ENCODE peak calls at places on chromosomes 3 and 15, in seven cellular contexts. One of them, this sample, is unnamed.
A peak's percentile ranks its signal among the peaks of the same experiment; 100 is the strongest.

GRCh38 chr15:66564136-66565041 is 1.4 kb downstream of the LCTL start:
- DNase-seq in CD8-positive, alpha-beta memory T cell: no peak
- DNase-seq in T follicular helper cell: no peak
- DNase-seq in ovary: no peak
- DNase-seq in T47D: no peak
- DNase-seq in heart right ventricle: no peak
- DNase-seq in activated T-helper 1 cell treated with anti-CD3 and anti-CD28 coated beads, Interleukin-12 subunit alpha, Interleukin-12 subunit beta, Interleukin-2, Interleukin-4 antibody, amounts not matched to agents 30 ng/mL and 10 ng/mL and 1 ng/mL, durations not matched to agents 14 hours and 24 hours and 36 hours: no peak
- DNase-seq in this sample: no peak

GRCh38 chr3:24259901-24260512 is 234.6 kb downstream of the THRB start:
- DNase-seq in ovary: no peak
- DNase-seq in CD8-positive, alpha-beta memory T cell: no peak
- DNase-seq in activated T-helper 1 cell treated with anti-CD3 and anti-CD28 coated beads, Interleukin-12 subunit alpha, Interleukin-12 subunit beta, Interleukin-2, Interleukin-4 antibody, amounts not matched to agents 30 ng/mL and 10 ng/mL and 1 ng/mL, durations not matched to agents 14 hours and 24 hours and 36 hours: no peak
- DNase-seq in T follicular helper cell: no peak
- DNase-seq in T47D: no peak
- DNase-seq in heart right ventricle: no peak
- DNase-seq in this sample: no peak

GRCh38 chr3:177545964-177546363 is 348.7 kb upstream of the TBL1XR1 start:
- DNase-seq in T47D: no peak
- DNase-seq in T follicular helper cell: no peak
- DNase-seq in heart right ventricle: no peak
- DNase-seq in activated T-helper 1 cell treated with anti-CD3 and anti-CD28 coated beads, Interleukin-12 subunit alpha, Interleukin-12 subunit beta, Interleukin-2, Interleukin-4 antibody, amounts not matched to agents 30 ng/mL and 10 ng/mL and 1 ng/mL, durations not matched to agents 14 hours and 24 hours and 36 hours: no peak
- DNase-seq in CD8-positive, alpha-beta memory T cell: no peak
- DNase-seq in ovary: no peak
- DNase-seq in this sample: no peak

GRCh38 chr3:100526613-100527346 is 34.4 kb downstream of the TMEM45A start:
- DNase-seq in heart right ventricle: no peak
- DNase-seq in T follicular helper cell: no peak
- DNase-seq in activated T-helper 1 cell treated with anti-CD3 and anti-CD28 coated beads, Interleukin-12 subunit alpha, Interleukin-12 subunit beta, Interleukin-2, Interleukin-4 antibody, amounts not matched to agents 30 ng/mL and 10 ng/mL and 1 ng/mL, durations not matched to agents 14 hours and 24 hours and 36 hours: no peak
- DNase-seq in ovary: no peak
- DNase-seq in CD8-positive, alpha-beta memory T cell: no peak
- DNase-seq in T47D: no peak
- DNase-seq in this sample: no peak

GRCh38 chr15:66390670-66391069 is 4.0 kb downstream of the MAP2K1 start:
- DNase-seq in heart right ventricle: no peak
- DNase-seq in T follicular helper cell: no peak
- DNase-seq in activated T-helper 1 cell treated with anti-CD3 and anti-CD28 coated beads, Interleukin-12 subunit alpha, Interleukin-12 subunit beta, Interleukin-2, Interleukin-4 antibody, amounts not matched to agents 30 ng/mL and 10 ng/mL and 1 ng/mL, durations not matched to agents 14 hours and 24 hours and 36 hours: peak; percentile 23
- DNase-seq in ovary: no peak
- DNase-seq in CD8-positive, alpha-beta memory T cell: peak; percentile 29
- DNase-seq in T47D: no peak
- DNase-seq in this sample: no peak

GRCh38 chr15:98017150-98017964 is 56.9 kb downstream of the ARRDC4 start:
- DNase-seq in T follicular helper cell: no peak
- DNase-seq in T47D: no peak
- DNase-seq in heart right ventricle: no peak
- DNase-seq in CD8-positive, alpha-beta memory T cell: no peak
- DNase-seq in activated T-helper 1 cell treated with anti-CD3 and anti-CD28 coated beads, Interleukin-12 subunit alpha, Interleukin-12 subunit beta, Interleukin-2, Interleukin-4 antibody, amounts not matched to agents 30 ng/mL and 10 ng/mL and 1 ng/mL, durations not matched to agents 14 hours and 24 hours and 36 hours: no peak
- DNase-seq in ovary: no peak
- DNase-seq in this sample: no peak

GRCh38 chr3:35393916-35394315 is 245.4 kb upstream of the ARPP21 start:
- DNase-seq in CD8-positive, alpha-beta memory T cell: no peak
- DNase-seq in activated T-helper 1 cell treated with anti-CD3 and anti-CD28 coated beads, Interleukin-12 subunit alpha, Interleukin-12 subunit beta, Interleukin-2, Interleukin-4 antibody, amounts not matched to agents 30 ng/mL and 10 ng/mL and 1 ng/mL, durations not matched to agents 14 hours and 24 hours and 36 hours: no peak
- DNase-seq in heart right ventricle: no peak
- DNase-seq in T follicular helper cell: no peak
- DNase-seq in T47D: peak; percentile 50
- DNase-seq in ovary: no peak
- DNase-seq in this sample: no peak

GRCh38 chr15:46080018-46080417 is 445.2 kb downstream of the SQOR start:
- DNase-seq in CD8-positive, alpha-beta memory T cell: no peak
- DNase-seq in activated T-helper 1 cell treated with anti-CD3 and anti-CD28 coated beads, Interleukin-12 subunit alpha, Interleukin-12 subunit beta, Interleukin-2, Interleukin-4 antibody, amounts not matched to agents 30 ng/mL and 10 ng/mL and 1 ng/mL, durations not matched to agents 14 hours and 24 hours and 36 hours: no peak
- DNase-seq in T47D: no peak
- DNase-seq in heart right ventricle: no peak
- DNase-seq in ovary: no peak
- DNase-seq in T follicular helper cell: no peak
- DNase-seq in this sample: no peak

GRCh38 chr15:66214236-66214635 is 39.3 kb downstream of the MEGF11 start:
- DNase-seq in heart right ventricle: no peak
- DNase-seq in CD8-positive, alpha-beta memory T cell: no peak
- DNase-seq in T47D: no peak
- DNase-seq in ovary: no peak
- DNase-seq in activated T-helper 1 cell treated with anti-CD3 and anti-CD28 coated beads, Interleukin-12 subunit alpha, Interleukin-12 subunit beta, Interleukin-2, Interleukin-4 antibody, amounts not matched to agents 30 ng/mL and 10 ng/mL and 1 ng/mL, durations not matched to agents 14 hours and 24 hours and 36 hours: no peak
- DNase-seq in T follicular helper cell: no peak
- DNase-seq in this sample: no peak

GRCh38 chr3:140023616-140024530 is 88.9 kb downstream of the CLSTN2 start:
- DNase-seq in activated T-helper 1 cell treated with anti-CD3 and anti-CD28 coated beads, Interleukin-12 subunit alpha, Interleukin-12 subunit beta, Interleukin-2, Interleukin-4 antibody, amounts not matched to agents 30 ng/mL and 10 ng/mL and 1 ng/mL, durations not matched to agents 14 hours and 24 hours and 36 hours: no peak
- DNase-seq in T follicular helper cell: no peak
- DNase-seq in CD8-positive, alpha-beta memory T cell: no peak
- DNase-seq in T47D: no peak
- DNase-seq in heart right ventricle: no peak
- DNase-seq in ovary: peak; percentile 61
- DNase-seq in this sample: no peak

GRCh38 chr3:142597898-142598297 is 1.7 kb downstream of the PLS1 start:
- DNase-seq in ovary: no peak
- DNase-seq in activated T-helper 1 cell treated with anti-CD3 and anti-CD28 coated beads, Interleukin-12 subunit alpha, Interleukin-12 subunit beta, Interleukin-2, Interleukin-4 antibody, amounts not matched to agents 30 ng/mL and 10 ng/mL and 1 ng/mL, durations not matched to agents 14 hours and 24 hours and 36 hours: no peak
- DNase-seq in heart right ventricle: no peak
- DNase-seq in T follicular helper cell: no peak
- DNase-seq in T47D: peak; percentile 28
- DNase-seq in CD8-positive, alpha-beta memory T cell: no peak
- DNase-seq in this sample: no peak

GRCh38 chr3:82883072-82883471 is 1121.6 kb upstream of the GBE1 start:
- DNase-seq in T follicular helper cell: no peak
- DNase-seq in CD8-positive, alpha-beta memory T cell: no peak
- DNase-seq in T47D: no peak
- DNase-seq in heart right ventricle: no peak
- DNase-seq in ovary: no peak
- DNase-seq in activated T-helper 1 cell treated with anti-CD3 and anti-CD28 coated beads, Interleukin-12 subunit alpha, Interleukin-12 subunit beta, Interleukin-2, Interleukin-4 antibody, amounts not matched to agents 30 ng/mL and 10 ng/mL and 1 ng/mL, durations not matched to agents 14 hours and 24 hours and 36 hours: no peak
- DNase-seq in this sample: no peak

GRCh38 chr3:49563766-49564165 is 9.5 kb downstream of the BSN start:
- DNase-seq in ovary: no peak
- DNase-seq in T47D: no peak
- DNase-seq in heart right ventricle: no peak
- DNase-seq in T follicular helper cell: no peak
- DNase-seq in activated T-helper 1 cell treated with anti-CD3 and anti-CD28 coated beads, Interleukin-12 subunit alpha, Interleukin-12 subunit beta, Interleukin-2, Interleukin-4 antibody, amounts not matched to agents 30 ng/mL and 10 ng/mL and 1 ng/mL, durations not matched to agents 14 hours and 24 hours and 36 hours: no peak
- DNase-seq in CD8-positive, alpha-beta memory T cell: no peak
- DNase-seq in this sample: no peak

GRCh38 chr3:147378186-147378503 is 28.2 kb downstream of the ZIC4 start:
- DNase-seq in activated T-helper 1 cell treated with anti-CD3 and anti-CD28 coated beads, Interleukin-12 subunit alpha, Interleukin-12 subunit beta, Interleukin-2, Interleukin-4 antibody, amounts not matched to agents 30 ng/mL and 10 ng/mL and 1 ng/mL, durations not matched to agents 14 hours and 24 hours and 36 hours: no peak
- DNase-seq in T47D: no peak
- DNase-seq in ovary: no peak
- DNase-seq in T follicular helper cell: no peak
- DNase-seq in CD8-positive, alpha-beta memory T cell: no peak
- DNase-seq in heart right ventricle: no peak
- DNase-seq in this sample: no peak

GRCh38 chr15:60795889-60796288 is 316.9 kb upstream of the ICE2 start:
- DNase-seq in CD8-positive, alpha-beta memory T cell: no peak
- DNase-seq in activated T-helper 1 cell treated with anti-CD3 and anti-CD28 coated beads, Interleukin-12 subunit alpha, Interleukin-12 subunit beta, Interleukin-2, Interleukin-4 antibody, amounts not matched to agents 30 ng/mL and 10 ng/mL and 1 ng/mL, durations not matched to agents 14 hours and 24 hours and 36 hours: no peak
- DNase-seq in T follicular helper cell: no peak
- DNase-seq in T47D: no peak
- DNase-seq in heart right ventricle: no peak
- DNase-seq in ovary: no peak
- DNase-seq in this sample: no peak

GRCh38 chr3:145623349-145623748 is 537.6 kb downstream of the PLOD2 start:
- DNase-seq in heart right ventricle: no peak
- DNase-seq in activated T-helper 1 cell treated with anti-CD3 and anti-CD28 coated beads, Interleukin-12 subunit alpha, Interleukin-12 subunit beta, Interleukin-2, Interleukin-4 antibody, amounts not matched to agents 30 ng/mL and 10 ng/mL and 1 ng/mL, durations not matched to agents 14 hours and 24 hours and 36 hours: no peak
- DNase-seq in ovary: no peak
- DNase-seq in CD8-positive, alpha-beta memory T cell: no peak
- DNase-seq in T follicular helper cell: no peak
- DNase-seq in T47D: no peak
- DNase-seq in this sample: no peak

GRCh38 chr15:74616020-74616939 is 644 bp downstream of the CLK3 start:
- DNase-seq in T47D: peak; percentile 84
- DNase-seq in T follicular helper cell: peak; percentile 73
- DNase-seq in heart right ventricle: peak; percentile 87
- DNase-seq in CD8-positive, alpha-beta memory T cell: peak; percentile 67
- DNase-seq in ovary: peak; percentile 83
- DNase-seq in activated T-helper 1 cell treated with anti-CD3 and anti-CD28 coated beads, Interleukin-12 subunit alpha, Interleukin-12 subunit beta, Interleukin-2, Interleukin-4 antibody, amounts not matched to agents 30 ng/mL and 10 ng/mL and 1 ng/mL, durations not matched to agents 14 hours and 24 hours and 36 hours: peak; percentile 34
- DNase-seq in this sample: no peak

GRCh38 chr3:14565791-14566588 is 25.8 kb upstream of the GRIP2 start:
- DNase-seq in T follicular helper cell: no peak
- DNase-seq in ovary: no peak
- DNase-seq in activated T-helper 1 cell treated with anti-CD3 and anti-CD28 coated beads, Interleukin-12 subunit alpha, Interleukin-12 subunit beta, Interleukin-2, Interleukin-4 antibody, amounts not matched to agents 30 ng/mL and 10 ng/mL and 1 ng/mL, durations not matched to agents 14 hours and 24 hours and 36 hours: no peak
- DNase-seq in CD8-positive, alpha-beta memory T cell: no peak
- DNase-seq in heart right ventricle: no peak
- DNase-seq in T47D: no peak
- DNase-seq in this sample: no peak

GRCh38 chr3:63908081-63908736 is 4.0 kb downstream of the SCAANT1 start:
- DNase-seq in T47D: peak; percentile 26
- DNase-seq in T follicular helper cell: no peak
- DNase-seq in ovary: no peak
- DNase-seq in CD8-positive, alpha-beta memory T cell: no peak
- DNase-seq in heart right ventricle: no peak
- DNase-seq in activated T-helper 1 cell treated with anti-CD3 and anti-CD28 coated beads, Interleukin-12 subunit alpha, Interleukin-12 subunit beta, Interleukin-2, Interleukin-4 antibody, amounts not matched to agents 30 ng/mL and 10 ng/mL and 1 ng/mL, durations not matched to agents 14 hours and 24 hours and 36 hours: no peak
- DNase-seq in this sample: no peak

GRCh38 chr15:29736745-29737023 is 85.6 kb downstream of the TJP1 start:
- DNase-seq in CD8-positive, alpha-beta memory T cell: no peak
- DNase-seq in T follicular helper cell: no peak
- DNase-seq in heart right ventricle: peak; percentile 15
- DNase-seq in ovary: no peak
- DNase-seq in T47D: no peak
- DNase-seq in activated T-helper 1 cell treated with anti-CD3 and anti-CD28 coated beads, Interleukin-12 subunit alpha, Interleukin-12 subunit beta, Interleukin-2, Interleukin-4 antibody, amounts not matched to agents 30 ng/mL and 10 ng/mL and 1 ng/mL, durations not matched to agents 14 hours and 24 hours and 36 hours: no peak
- DNase-seq in this sample: no peak

GRCh38 chr15:33182278-33182905 is 12.1 kb downstream of the FMN1 start:
- DNase-seq in activated T-helper 1 cell treated with anti-CD3 and anti-CD28 coated beads, Interleukin-12 subunit alpha, Interleukin-12 subunit beta, Interleukin-2, Interleukin-4 antibody, amounts not matched to agents 30 ng/mL and 10 ng/mL and 1 ng/mL, durations not matched to agents 14 hours and 24 hours and 36 hours: no peak
- DNase-seq in CD8-positive, alpha-beta memory T cell: no peak
- DNase-seq in ovary: no peak
- DNase-seq in T follicular helper cell: no peak
- DNase-seq in T47D: no peak
- DNase-seq in heart right ventricle: no peak
- DNase-seq in this sample: no peak

GRCh38 chr15:25792128-25792527 is 71.0 kb downstream of the ATP10A start:
- DNase-seq in T47D: no peak
- DNase-seq in CD8-positive, alpha-beta memory T cell: no peak
- DNase-seq in activated T-helper 1 cell treated with anti-CD3 and anti-CD28 coated beads, Interleukin-12 subunit alpha, Interleukin-12 subunit beta, Interleukin-2, Interleukin-4 antibody, amounts not matched to agents 30 ng/mL and 10 ng/mL and 1 ng/mL, durations not matched to agents 14 hours and 24 hours and 36 hours: no peak
- DNase-seq in heart right ventricle: no peak
- DNase-seq in T follicular helper cell: no peak
- DNase-seq in ovary: no peak
- DNase-seq in this sample: no peak

GRCh38 chr15:39539973-39540558 is 40.8 kb upstream of the THBS1 start:
- DNase-seq in T47D: no peak
- DNase-seq in T follicular helper cell: no peak
- DNase-seq in heart right ventricle: no peak
- DNase-seq in CD8-positive, alpha-beta memory T cell: no peak
- DNase-seq in activated T-helper 1 cell treated with anti-CD3 and anti-CD28 coated beads, Interleukin-12 subunit alpha, Interleukin-12 subunit beta, Interleukin-2, Interleukin-4 antibody, amounts not matched to agents 30 ng/mL and 10 ng/mL and 1 ng/mL, durations not matched to agents 14 hours and 24 hours and 36 hours: no peak
- DNase-seq in ovary: no peak
- DNase-seq in this sample: no peak

GRCh38 chr3:37968232-37968631 is 22.4 kb upstream of the VILL start:
- DNase-seq in T follicular helper cell: no peak
- DNase-seq in activated T-helper 1 cell treated with anti-CD3 and anti-CD28 coated beads, Interleukin-12 subunit alpha, Interleukin-12 subunit beta, Interleukin-2, Interleukin-4 antibody, amounts not matched to agents 30 ng/mL and 10 ng/mL and 1 ng/mL, durations not matched to agents 14 hours and 24 hours and 36 hours: no peak
- DNase-seq in T47D: no peak
- DNase-seq in ovary: no peak
- DNase-seq in CD8-positive, alpha-beta memory T cell: no peak
- DNase-seq in heart right ventricle: no peak
- DNase-seq in this sample: no peak

GRCh38 chr15:35013370-35013769 is 25.3 kb upstream of the ZNF770 start:
- DNase-seq in ovary: no peak
- DNase-seq in activated T-helper 1 cell treated with anti-CD3 and anti-CD28 coated beads, Interleukin-12 subunit alpha, Interleukin-12 subunit beta, Interleukin-2, Interleukin-4 antibody, amounts not matched to agents 30 ng/mL and 10 ng/mL and 1 ng/mL, durations not matched to agents 14 hours and 24 hours and 36 hours: no peak
- DNase-seq in heart right ventricle: no peak
- DNase-seq in T follicular helper cell: no peak
- DNase-seq in T47D: no peak
- DNase-seq in CD8-positive, alpha-beta memory T cell: no peak
- DNase-seq in this sample: no peak

GRCh38 chr15:27123808-27124207 is 152.8 kb downstream of the GABRG3 start:
- DNase-seq in T follicular helper cell: no peak
- DNase-seq in heart right ventricle: no peak
- DNase-seq in T47D: no peak
- DNase-seq in ovary: no peak
- DNase-seq in activated T-helper 1 cell treated with anti-CD3 and anti-CD28 coated beads, Interleukin-12 subunit alpha, Interleukin-12 subunit beta, Interleukin-2, Interleukin-4 antibody, amounts not matched to agents 30 ng/mL and 10 ng/mL and 1 ng/mL, durations not matched to agents 14 hours and 24 hours and 36 hours: no peak
- DNase-seq in CD8-positive, alpha-beta memory T cell: no peak
- DNase-seq in this sample: no peak

GRCh38 chr3:85208650-85209049 is 249.9 kb downstream of the CADM2 start:
- DNase-seq in ovary: no peak
- DNase-seq in heart right ventricle: no peak
- DNase-seq in T47D: no peak
- DNase-seq in CD8-positive, alpha-beta memory T cell: no peak
- DNase-seq in T follicular helper cell: no peak
- DNase-seq in activated T-helper 1 cell treated with anti-CD3 and anti-CD28 coated beads, Interleukin-12 subunit alpha, Interleukin-12 subunit beta, Interleukin-2, Interleukin-4 antibody, amounts not matched to agents 30 ng/mL and 10 ng/mL and 1 ng/mL, durations not matched to agents 14 hours and 24 hours and 36 hours: no peak
- DNase-seq in this sample: no peak

GRCh38 chr15:31374986-31375385 is 48.4 kb downstream of the KLF13 start:
- DNase-seq in T47D: no peak
- DNase-seq in ovary: peak; percentile 8
- DNase-seq in T follicular helper cell: no peak
- DNase-seq in activated T-helper 1 cell treated with anti-CD3 and anti-CD28 coated beads, Interleukin-12 subunit alpha, Interleukin-12 subunit beta, Interleukin-2, Interleukin-4 antibody, amounts not matched to agents 30 ng/mL and 10 ng/mL and 1 ng/mL, durations not matched to agents 14 hours and 24 hours and 36 hours: no peak
- DNase-seq in heart right ventricle: no peak
- DNase-seq in CD8-positive, alpha-beta memory T cell: no peak
- DNase-seq in this sample: no peak

GRCh38 chr15:92596623-92597022 is 59.0 kb downstream of the FAM174B start:
- DNase-seq in activated T-helper 1 cell treated with anti-CD3 and anti-CD28 coated beads, Interleukin-12 subunit alpha, Interleukin-12 subunit beta, Interleukin-2, Interleukin-4 antibody, amounts not matched to agents 30 ng/mL and 10 ng/mL and 1 ng/mL, durations not matched to agents 14 hours and 24 hours and 36 hours: no peak
- DNase-seq in heart right ventricle: no peak
- DNase-seq in T follicular helper cell: no peak
- DNase-seq in CD8-positive, alpha-beta memory T cell: no peak
- DNase-seq in T47D: peak; percentile 71
- DNase-seq in ovary: no peak
- DNase-seq in this sample: no peak

GRCh38 chr3:147921044-147921443 is 511.9 kb downstream of the ZIC1 start:
- DNase-seq in heart right ventricle: no peak
- DNase-seq in activated T-helper 1 cell treated with anti-CD3 and anti-CD28 coated beads, Interleukin-12 subunit alpha, Interleukin-12 subunit beta, Interleukin-2, Interleukin-4 antibody, amounts not matched to agents 30 ng/mL and 10 ng/mL and 1 ng/mL, durations not matched to agents 14 hours and 24 hours and 36 hours: no peak
- DNase-seq in ovary: no peak
- DNase-seq in T47D: no peak
- DNase-seq in CD8-positive, alpha-beta memory T cell: no peak
- DNase-seq in T follicular helper cell: no peak
- DNase-seq in this sample: no peak

GRCh38 chr3:99319961-99320360 is 318.4 kb upstream of the COL8A1 start:
- DNase-seq in T follicular helper cell: no peak
- DNase-seq in T47D: no peak
- DNase-seq in ovary: no peak
- DNase-seq in heart right ventricle: no peak
- DNase-seq in CD8-positive, alpha-beta memory T cell: no peak
- DNase-seq in activated T-helper 1 cell treated with anti-CD3 and anti-CD28 coated beads, Interleukin-12 subunit alpha, Interleukin-12 subunit beta, Interleukin-2, Interleukin-4 antibody, amounts not matched to agents 30 ng/mL and 10 ng/mL and 1 ng/mL, durations not matched to agents 14 hours and 24 hours and 36 hours: no peak
- DNase-seq in this sample: no peak

GRCh38 chr3:52221563-52222318 is 3.7 kb downstream of the TLR9 start:
- DNase-seq in CD8-positive, alpha-beta memory T cell: peak; percentile 70
- DNase-seq in T follicular helper cell: peak; percentile 42
- DNase-seq in activated T-helper 1 cell treated with anti-CD3 and anti-CD28 coated beads, Interleukin-12 subunit alpha, Interleukin-12 subunit beta, Interleukin-2, Interleukin-4 antibody, amounts not matched to agents 30 ng/mL and 10 ng/mL and 1 ng/mL, durations not matched to agents 14 hours and 24 hours and 36 hours: peak; percentile 57
- DNase-seq in T47D: no peak
- DNase-seq in ovary: peak; percentile 79
- DNase-seq in heart right ventricle: peak; percentile 18
- DNase-seq in this sample: no peak

GRCh38 chr3:21754839-21755238 is 3.8 kb upstream of the ZNF385D start:
- DNase-seq in T47D: no peak
- DNase-seq in T follicular helper cell: no peak
- DNase-seq in activated T-helper 1 cell treated with anti-CD3 and anti-CD28 coated beads, Interleukin-12 subunit alpha, Interleukin-12 subunit beta, Interleukin-2, Interleukin-4 antibody, amounts not matched to agents 30 ng/mL and 10 ng/mL and 1 ng/mL, durations not matched to agents 14 hours and 24 hours and 36 hours: no peak
- DNase-seq in ovary: no peak
- DNase-seq in CD8-positive, alpha-beta memory T cell: no peak
- DNase-seq in heart right ventricle: no peak
- DNase-seq in this sample: no peak

GRCh38 chr3:191328963-191329653 is at the start of gene CCDC50:
- DNase-seq in T follicular helper cell: peak; percentile 21
- DNase-seq in ovary: peak; percentile 89
- DNase-seq in activated T-helper 1 cell treated with anti-CD3 and anti-CD28 coated beads, Interleukin-12 subunit alpha, Interleukin-12 subunit beta, Interleukin-2, Interleukin-4 antibody, amounts not matched to agents 30 ng/mL and 10 ng/mL and 1 ng/mL, durations not matched to agents 14 hours and 24 hours and 36 hours: peak; percentile 48
- DNase-seq in CD8-positive, alpha-beta memory T cell: peak; percentile 50
- DNase-seq in heart right ventricle: peak; percentile 90
- DNase-seq in T47D: peak; percentile 88
- DNase-seq in this sample: peak; percentile 78